ENCODE peak calls at places on chromosomes 3 and 15, in ten cellular contexts. One of them, this sample, is unnamed.
A peak's percentile ranks its signal among the peaks of the same experiment; 100 is the strongest.

GRCh38 chr3:157347577-157348303 is 88.9 kb upstream of the PTX3 start:
- DNase-seq in mammary epithelial cell: no peak
- DNase-seq in NCI-H1417: no peak
- DNase-seq in T-helper 9 cell: no peak
- DNase-seq in cardiac muscle cell: peak; percentile 83
- DNase-seq in cerebellar cortex: no peak
- DNase-seq in nucleus accumbens: no peak
- DNase-seq in HS-5: peak; percentile 49
- DNase-seq in adipocyte: no peak
- DNase-seq in LHCN-M2: peak; percentile 44
- DNase-seq in this sample: no peak

GRCh38 chr3:58383904-58384303 is 49.7 kb downstream of the PDHB start:
- DNase-seq in cerebellar cortex: peak; percentile 66
- DNase-seq in adipocyte: peak; percentile 98
- DNase-seq in LHCN-M2: peak; percentile 99
- DNase-seq in HS-5: peak; percentile 97
- DNase-seq in nucleus accumbens: no peak
- DNase-seq in mammary epithelial cell: peak; percentile 100
- DNase-seq in NCI-H1417: no peak
- DNase-seq in T-helper 9 cell: no peak
- DNase-seq in cardiac muscle cell: peak; percentile 97
- DNase-seq in this sample: peak; percentile 99

GRCh38 chr15:45583731-45584639 is 3.2 kb upstream of the BLOC1S6 start:
- DNase-seq in NCI-H1417: no peak
- DNase-seq in HS-5: no peak
- DNase-seq in cerebellar cortex: no peak
- DNase-seq in cardiac muscle cell: peak; percentile 11
- DNase-seq in LHCN-M2: no peak
- DNase-seq in nucleus accumbens: no peak
- DNase-seq in T-helper 9 cell: no peak
- DNase-seq in mammary epithelial cell: no peak
- DNase-seq in adipocyte: no peak
- DNase-seq in this sample: no peak

GRCh38 chr3:40653878-40654277 is 129.1 kb downstream of the ZNF621 start:
- DNase-seq in nucleus accumbens: no peak
- DNase-seq in cardiac muscle cell: no peak
- DNase-seq in NCI-H1417: no peak
- DNase-seq in T-helper 9 cell: no peak
- DNase-seq in HS-5: no peak
- DNase-seq in LHCN-M2: no peak
- DNase-seq in adipocyte: no peak
- DNase-seq in cerebellar cortex: no peak
- DNase-seq in mammary epithelial cell: no peak
- DNase-seq in this sample: no peak

GRCh38 chr15:45187578-45187893 is 230 bp downstream of the SHF start:
- DNase-seq in NCI-H1417: no peak
- DNase-seq in cerebellar cortex: no peak
- DNase-seq in LHCN-M2: no peak
- DNase-seq in cardiac muscle cell: no peak
- DNase-seq in T-helper 9 cell: no peak
- DNase-seq in mammary epithelial cell: no peak
- DNase-seq in HS-5: no peak
- DNase-seq in adipocyte: no peak
- DNase-seq in nucleus accumbens: no peak
- DNase-seq in this sample: no peak

GRCh38 chr3:105791919-105792786 is 76.7 kb downstream of the CBLB start:
- DNase-seq in T-helper 9 cell: no peak
- DNase-seq in mammary epithelial cell: peak; percentile 87
- DNase-seq in cerebellar cortex: no peak
- DNase-seq in adipocyte: peak; percentile 89
- DNase-seq in nucleus accumbens: no peak
- DNase-seq in cardiac muscle cell: peak; percentile 97
- DNase-seq in LHCN-M2: peak; percentile 99
- DNase-seq in HS-5: peak; percentile 97
- DNase-seq in NCI-H1417: no peak
- DNase-seq in this sample: peak; percentile 88

GRCh38 chr15:66184936-66185790 is 68.4 kb downstream of the MEGF11 start:
- DNase-seq in nucleus accumbens: no peak
- DNase-seq in mammary epithelial cell: no peak
- DNase-seq in HS-5: no peak
- DNase-seq in adipocyte: peak; percentile 31
- DNase-seq in T-helper 9 cell: no peak
- DNase-seq in LHCN-M2: no peak
- DNase-seq in cardiac muscle cell: peak; percentile 62
- DNase-seq in cerebellar cortex: no peak
- DNase-seq in NCI-H1417: no peak
- DNase-seq in this sample: no peak

GRCh38 chr15:68383161-68384074 is 48.5 kb downstream of the ITGA11 start:
- DNase-seq in cardiac muscle cell: peak; percentile 67
- DNase-seq in T-helper 9 cell: no peak
- DNase-seq in mammary epithelial cell: peak; percentile 43
- DNase-seq in HS-5: no peak
- DNase-seq in NCI-H1417: no peak
- DNase-seq in LHCN-M2: peak; percentile 72
- DNase-seq in cerebellar cortex: peak; percentile 22
- DNase-seq in adipocyte: peak; percentile 69
- DNase-seq in nucleus accumbens: no peak
- DNase-seq in this sample: peak; percentile 63

GRCh38 chr15:38696120-38696727 is 131.6 kb upstream of the RASGRP1 start:
- DNase-seq in cerebellar cortex: no peak
- DNase-seq in LHCN-M2: peak; percentile 53
- DNase-seq in T-helper 9 cell: peak; percentile 42
- DNase-seq in adipocyte: no peak
- DNase-seq in cardiac muscle cell: peak; percentile 35
- DNase-seq in mammary epithelial cell: peak; percentile 35
- DNase-seq in NCI-H1417: no peak
- DNase-seq in HS-5: no peak
- DNase-seq in nucleus accumbens: no peak
- DNase-seq in this sample: peak; percentile 73

GRCh38 chr3:77489216-77489615 is 449.3 kb downstream of the ROBO2 start:
- DNase-seq in adipocyte: no peak
- DNase-seq in T-helper 9 cell: no peak
- DNase-seq in NCI-H1417: peak; percentile 20
- DNase-seq in HS-5: no peak
- DNase-seq in nucleus accumbens: no peak
- DNase-seq in cardiac muscle cell: no peak
- DNase-seq in mammary epithelial cell: no peak
- DNase-seq in LHCN-M2: no peak
- DNase-seq in cerebellar cortex: no peak
- DNase-seq in this sample: no peak

GRCh38 chr15:56537881-56538280 is 72.9 kb upstream of the MNS1 start:
- DNase-seq in nucleus accumbens: no peak
- DNase-seq in adipocyte: no peak
- DNase-seq in cerebellar cortex: no peak
- DNase-seq in HS-5: no peak
- DNase-seq in cardiac muscle cell: peak; percentile 3
- DNase-seq in mammary epithelial cell: no peak
- DNase-seq in T-helper 9 cell: peak; percentile 15
- DNase-seq in LHCN-M2: peak; percentile 90
- DNase-seq in NCI-H1417: no peak
- DNase-seq in this sample: no peak